ENCODE peak calls at places on chromosome 3, in eight cellular contexts. One of them, this sample, is unnamed.

GRCh38 chr3:152827313-152827712 is 7.6 kb upstream of the P2RY1 start:
- DNase-seq in GM23338: no peak
- DNase-seq in heart left ventricle: no peak
- DNase-seq in H9: no peak
- DNase-seq in right lobe of liver: no peak
- DNase-seq in CD8-positive, alpha-beta T cell: no peak
- DNase-seq in mesendoderm: no peak
- DNase-seq in brain microvascular endothelial cell: no peak
- DNase-seq in this sample: no peak

GRCh38 chr3:54999801-55000200 is 71.9 kb upstream of the LRTM1 start:
- DNase-seq in GM23338: no peak
- DNase-seq in heart left ventricle: no peak
- DNase-seq in H9: no peak
- DNase-seq in right lobe of liver: no peak
- DNase-seq in CD8-positive, alpha-beta T cell: no peak
- DNase-seq in mesendoderm: peak
- DNase-seq in brain microvascular endothelial cell: peak
- DNase-seq in this sample: no peak

GRCh38 chr3:50473768-50474167 is 29.7 kb downstream of the CACNA2D2 start:
- DNase-seq in GM23338: no peak
- DNase-seq in heart left ventricle: peak
- DNase-seq in H9: no peak
- DNase-seq in right lobe of liver: no peak
- DNase-seq in CD8-positive, alpha-beta T cell: no peak
- DNase-seq in mesendoderm: no peak
- DNase-seq in brain microvascular endothelial cell: no peak
- DNase-seq in this sample: no peak

GRCh38 chr3:131907809-131908208 is 127.0 kb downstream of the CPNE4 start:
- DNase-seq in GM23338: no peak
- DNase-seq in heart left ventricle: no peak
- DNase-seq in H9: no peak
- DNase-seq in right lobe of liver: no peak
- DNase-seq in CD8-positive, alpha-beta T cell: no peak
- DNase-seq in mesendoderm: no peak
- DNase-seq in brain microvascular endothelial cell: no peak
- DNase-seq in this sample: no peak

GRCh38 chr3:165669502-165669901 is 167.7 kb downstream of the BCHE start:
- DNase-seq in GM23338: no peak
- DNase-seq in heart left ventricle: no peak
- DNase-seq in H9: no peak
- DNase-seq in right lobe of liver: no peak
- DNase-seq in CD8-positive, alpha-beta T cell: no peak
- DNase-seq in mesendoderm: no peak
- DNase-seq in brain microvascular endothelial cell: no peak
- DNase-seq in this sample: peak

GRCh38 chr3:9173445-9173844 is 76.0 kb downstream of the SRGAP3 start:
- DNase-seq in GM23338: no peak
- DNase-seq in heart left ventricle: no peak
- DNase-seq in H9: no peak
- DNase-seq in right lobe of liver: no peak
- DNase-seq in CD8-positive, alpha-beta T cell: no peak
- DNase-seq in mesendoderm: no peak
- DNase-seq in brain microvascular endothelial cell: no peak
- DNase-seq in this sample: no peak

GRCh38 chr3:172333692-172334457 is 114.4 kb downstream of the GHSR start:
- DNase-seq in GM23338: no peak
- DNase-seq in heart left ventricle: no peak
- DNase-seq in H9: no peak
- DNase-seq in right lobe of liver: no peak
- DNase-seq in CD8-positive, alpha-beta T cell: no peak
- DNase-seq in mesendoderm: no peak
- DNase-seq in brain microvascular endothelial cell: no peak
- DNase-seq in this sample: no peak

GRCh38 chr3:13016083-13016725 is 57.0 kb downstream of the IQSEC1 start:
- DNase-seq in GM23338: no peak
- DNase-seq in heart left ventricle: peak
- DNase-seq in H9: no peak
- DNase-seq in right lobe of liver: no peak
- DNase-seq in CD8-positive, alpha-beta T cell: peak
- DNase-seq in mesendoderm: no peak
- DNase-seq in brain microvascular endothelial cell: no peak
- DNase-seq in this sample: no peak

GRCh38 chr3:17915341-17915740 is 172.9 kb upstream of the TBC1D5 start:
- DNase-seq in GM23338: no peak
- DNase-seq in heart left ventricle: no peak
- DNase-seq in H9: no peak
- DNase-seq in right lobe of liver: no peak
- DNase-seq in CD8-positive, alpha-beta T cell: no peak
- DNase-seq in mesendoderm: no peak
- DNase-seq in brain microvascular endothelial cell: no peak
- DNase-seq in this sample: peak

GRCh38 chr3:126467611-126467955 is 8.1 kb downstream of the ZXDC start:
- DNase-seq in GM23338: no peak
- DNase-seq in heart left ventricle: no peak
- DNase-seq in H9: no peak
- DNase-seq in right lobe of liver: peak
- DNase-seq in CD8-positive, alpha-beta T cell: no peak
- DNase-seq in mesendoderm: no peak
- DNase-seq in brain microvascular endothelial cell: no peak
- DNase-seq in this sample: no peak

GRCh38 chr3:62374375-62374876 is 1.1 kb upstream of the FEZF2 start:
- DNase-seq in GM23338: peak
- DNase-seq in heart left ventricle: no peak
- DNase-seq in H9: peak
- DNase-seq in right lobe of liver: no peak
- DNase-seq in CD8-positive, alpha-beta T cell: no peak
- DNase-seq in mesendoderm: peak
- DNase-seq in brain microvascular endothelial cell: peak
- DNase-seq in this sample: no peak

GRCh38 chr3:42728056-42728455 is 25.5 kb upstream of the HHATL start:
- DNase-seq in GM23338: no peak
- DNase-seq in heart left ventricle: peak
- DNase-seq in H9: peak
- DNase-seq in right lobe of liver: no peak
- DNase-seq in CD8-positive, alpha-beta T cell: no peak
- DNase-seq in mesendoderm: no peak
- DNase-seq in brain microvascular endothelial cell: no peak
- DNase-seq in this sample: no peak

GRCh38 chr3:171778493-171778892 is 31.8 kb downstream of the PLD1 start:
- DNase-seq in GM23338: no peak
- DNase-seq in heart left ventricle: no peak
- DNase-seq in H9: no peak
- DNase-seq in right lobe of liver: no peak
- DNase-seq in CD8-positive, alpha-beta T cell: no peak
- DNase-seq in mesendoderm: no peak
- DNase-seq in brain microvascular endothelial cell: no peak
- DNase-seq in this sample: no peak

GRCh38 chr3:161854232-161854771 is 357.7 kb downstream of the OTOL1 start:
- DNase-seq in GM23338: peak
- DNase-seq in heart left ventricle: no peak
- DNase-seq in H9: peak
- DNase-seq in right lobe of liver: no peak
- DNase-seq in CD8-positive, alpha-beta T cell: no peak
- DNase-seq in mesendoderm: peak
- DNase-seq in brain microvascular endothelial cell: peak
- DNase-seq in this sample: peak
- H3K27ac ChIP-seq in GM23338: no peak
- H3K27ac ChIP-seq in heart left ventricle: no peak
- H3K27ac ChIP-seq in H9: no peak
- H3K27ac ChIP-seq in right lobe of liver: no peak
- H3K27ac ChIP-seq in CD8-positive, alpha-beta T cell: no peak
- H3K27ac ChIP-seq in mesendoderm: no peak
- H3K27ac ChIP-seq in brain microvascular endothelial cell: peak
- H3K27ac ChIP-seq in this sample: peak

GRCh38 chr3:52195823-52196331 is 2.1 kb upstream of the ALAS1 start:
- DNase-seq in GM23338: no peak
- DNase-seq in heart left ventricle: no peak
- DNase-seq in H9: no peak
- DNase-seq in right lobe of liver: no peak
- DNase-seq in CD8-positive, alpha-beta T cell: no peak
- DNase-seq in mesendoderm: no peak
- DNase-seq in brain microvascular endothelial cell: no peak
- DNase-seq in this sample: no peak

GRCh38 chr3:52197842-52198625 is at the start of gene ALAS1:
- DNase-seq in GM23338: peak
- DNase-seq in heart left ventricle: peak
- DNase-seq in H9: peak
- DNase-seq in right lobe of liver: peak
- DNase-seq in CD8-positive, alpha-beta T cell: peak
- DNase-seq in mesendoderm: peak
- DNase-seq in brain microvascular endothelial cell: peak
- DNase-seq in this sample: peak

GRCh38 chr3:52196977-52197376 is 983 bp upstream of the ALAS1 start:
- DNase-seq in GM23338: no peak
- DNase-seq in heart left ventricle: no peak
- DNase-seq in H9: no peak
- DNase-seq in right lobe of liver: no peak
- DNase-seq in CD8-positive, alpha-beta T cell: no peak
- DNase-seq in mesendoderm: no peak
- DNase-seq in brain microvascular endothelial cell: no peak
- DNase-seq in this sample: no peak

GRCh38 chr3:52198643-52199608 is 966 bp downstream of the ALAS1 start:
- DNase-seq in GM23338: no peak
- DNase-seq in heart left ventricle: no peak
- DNase-seq in H9: no peak
- DNase-seq in right lobe of liver: no peak
- DNase-seq in CD8-positive, alpha-beta T cell: no peak
- DNase-seq in mesendoderm: no peak
- DNase-seq in brain microvascular endothelial cell: no peak
- DNase-seq in this sample: no peak

GRCh38 chr3:52197499-52197841 is 490 bp upstream of the ALAS1 start:
- DNase-seq in GM23338: no peak
- DNase-seq in heart left ventricle: no peak
- DNase-seq in H9: no peak
- DNase-seq in right lobe of liver: no peak
- DNase-seq in CD8-positive, alpha-beta T cell: no peak
- DNase-seq in mesendoderm: no peak
- DNase-seq in brain microvascular endothelial cell: no peak
- DNase-seq in this sample: no peak
- H3K27ac ChIP-seq in GM23338: peak
- H3K27ac ChIP-seq in heart left ventricle: peak
- H3K27ac ChIP-seq in H9: no peak
- H3K27ac ChIP-seq in right lobe of liver: peak
- H3K27ac ChIP-seq in CD8-positive, alpha-beta T cell: peak
- H3K27ac ChIP-seq in mesendoderm: peak
- H3K27ac ChIP-seq in brain microvascular endothelial cell: peak
- H3K27ac ChIP-seq in this sample: peak

GRCh38 chr3:59131016-59131771 is 81.4 kb upstream of the CFAP20DC start:
- DNase-seq in GM23338: no peak
- DNase-seq in heart left ventricle: no peak
- DNase-seq in H9: no peak
- DNase-seq in right lobe of liver: no peak
- DNase-seq in CD8-positive, alpha-beta T cell: no peak
- DNase-seq in mesendoderm: no peak
- DNase-seq in brain microvascular endothelial cell: no peak
- DNase-seq in this sample: no peak

GRCh38 chr3:59121346-59122144 is 71.7 kb upstream of the CFAP20DC start:
- DNase-seq in GM23338: peak
- DNase-seq in heart left ventricle: no peak
- DNase-seq in H9: no peak
- DNase-seq in right lobe of liver: no peak
- DNase-seq in CD8-positive, alpha-beta T cell: no peak
- DNase-seq in mesendoderm: peak
- DNase-seq in brain microvascular endothelial cell: no peak
- DNase-seq in this sample: no peak

GRCh38 chr3:59128685-59129084 is 78.9 kb upstream of the CFAP20DC start:
- DNase-seq in GM23338: peak
- DNase-seq in heart left ventricle: no peak
- DNase-seq in H9: peak
- DNase-seq in right lobe of liver: no peak
- DNase-seq in CD8-positive, alpha-beta T cell: no peak
- DNase-seq in mesendoderm: peak
- DNase-seq in brain microvascular endothelial cell: no peak
- DNase-seq in this sample: no peak

GRCh38 chr3:59127071-59127470 is 77.2 kb upstream of the CFAP20DC start:
- DNase-seq in GM23338: no peak
- DNase-seq in heart left ventricle: no peak
- DNase-seq in H9: no peak
- DNase-seq in right lobe of liver: no peak
- DNase-seq in CD8-positive, alpha-beta T cell: no peak
- DNase-seq in mesendoderm: no peak
- DNase-seq in brain microvascular endothelial cell: peak
- DNase-seq in this sample: peak

DNA sequence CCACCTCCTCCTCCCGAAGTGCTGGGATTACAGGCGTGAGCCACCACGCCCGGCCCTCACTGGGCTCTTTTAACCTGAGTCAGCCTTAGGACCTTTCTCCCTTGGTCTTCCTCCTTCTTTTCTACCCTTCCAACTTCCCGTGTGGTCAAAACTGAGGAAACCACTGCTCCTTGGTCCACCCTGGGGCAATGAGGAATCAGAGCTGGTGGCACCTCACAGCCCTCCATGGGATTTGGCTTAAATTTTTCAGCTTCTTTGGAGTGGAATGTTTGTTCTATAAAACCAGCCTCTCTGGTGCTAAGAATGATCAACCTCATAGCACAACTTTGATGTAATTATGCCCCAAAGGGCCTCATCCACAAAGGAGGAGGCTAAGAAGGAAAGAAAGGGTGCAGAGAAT is 76.6 kb upstream of the CFAP20DC start:
- DNase-seq in GM23338: no peak
- DNase-seq in heart left ventricle: no peak
- DNase-seq in H9: no peak
- DNase-seq in right lobe of liver: no peak
- DNase-seq in CD8-positive, alpha-beta T cell: no peak
- DNase-seq in mesendoderm: no peak
- DNase-seq in brain microvascular endothelial cell: no peak
- DNase-seq in this sample: no peak
- H3K27ac ChIP-seq in GM23338: no peak
- H3K27ac ChIP-seq in heart left ventricle: no peak
- H3K27ac ChIP-seq in H9: no peak
- H3K27ac ChIP-seq in right lobe of liver: no peak
- H3K27ac ChIP-seq in CD8-positive, alpha-beta T cell: no peak
- H3K27ac ChIP-seq in mesendoderm: no peak
- H3K27ac ChIP-seq in brain microvascular endothelial cell: no peak
- H3K27ac ChIP-seq in this sample: no peak

DNA sequence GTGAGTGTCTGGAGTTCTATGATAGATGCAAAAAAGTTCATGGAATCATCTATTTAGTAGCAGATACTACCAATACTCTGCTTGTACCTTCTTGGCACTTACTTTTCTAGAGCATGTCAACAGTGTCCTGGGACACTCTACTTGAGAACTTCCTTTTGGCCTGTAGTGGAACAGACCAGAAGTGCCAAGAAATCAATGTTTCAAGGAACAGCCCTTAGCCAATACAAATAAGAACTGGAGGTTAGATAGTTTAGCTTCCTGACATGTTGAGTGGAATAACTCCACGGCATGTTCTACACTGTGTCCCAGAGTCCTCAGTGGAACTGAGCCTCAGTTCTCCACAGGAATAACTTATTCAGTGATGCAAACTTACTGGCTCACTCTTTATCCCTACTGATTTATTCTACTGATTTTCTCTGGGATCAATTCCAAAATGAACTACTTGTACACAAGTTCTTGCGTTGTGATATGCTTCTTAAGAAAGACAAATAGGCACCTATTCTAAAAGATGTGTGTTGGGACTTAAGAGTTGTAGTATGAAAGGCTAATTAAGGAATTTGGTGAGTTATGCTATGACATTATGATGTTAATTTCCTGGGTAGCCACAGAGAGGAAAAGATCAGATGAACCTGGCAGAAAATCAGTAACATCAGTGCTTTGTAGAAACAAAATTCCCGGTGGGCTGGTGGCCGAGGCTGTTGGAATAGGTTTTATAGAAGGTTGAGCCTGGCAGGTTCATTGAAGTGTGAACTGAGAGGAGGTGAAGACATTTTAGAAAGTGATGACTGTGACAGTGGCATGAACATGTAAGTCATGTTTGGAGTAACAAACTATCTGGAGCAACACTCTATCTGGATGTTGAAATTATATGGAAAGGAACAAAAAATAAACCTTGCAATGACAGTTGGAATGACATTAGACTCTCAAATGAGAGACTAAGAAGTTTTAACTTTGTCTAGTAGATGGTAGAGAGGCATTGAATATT is 101.8 kb upstream of the RBMS3 start:
- DNase-seq in GM23338: no peak
- DNase-seq in heart left ventricle: no peak
- DNase-seq in H9: no peak
- DNase-seq in right lobe of liver: no peak
- DNase-seq in CD8-positive, alpha-beta T cell: no peak
- DNase-seq in mesendoderm: no peak
- DNase-seq in brain microvascular endothelial cell: no peak
- DNase-seq in this sample: no peak
- H3K27ac ChIP-seq in GM23338: no peak
- H3K27ac ChIP-seq in heart left ventricle: no peak
- H3K27ac ChIP-seq in H9: no peak
- H3K27ac ChIP-seq in right lobe of liver: no peak
- H3K27ac ChIP-seq in CD8-positive, alpha-beta T cell: no peak
- H3K27ac ChIP-seq in mesendoderm: no peak
- H3K27ac ChIP-seq in brain microvascular endothelial cell: no peak
- H3K27ac ChIP-seq in this sample: no peak

This sample was measured in foreskin keratinocyte.